ENCODE peak calls at places on chromosomes 6 and 20, in five cellular contexts. Q is RWPE1, N is natural killer cell, J is adrenal gland, G is tibial artery. R is an unnamed sample.
A peak's percentile ranks its signal among the peaks of the same experiment; 100 is the strongest.

GRCh38 chr6:116101298-116101718 is 655 bp downstream of the NT5DC1 start:
- DNase-seq in Q (no peak), N (no peak), J (peak; percentile 95), G (peak; percentile 93), R (no peak)

GRCh38 chr20:17866234-17867001 is 102.2 kb downstream of the SNX5 start:
- DNase-seq in Q (no peak), N (no peak), J (no peak), G (no peak), R (no peak)

GRCh38 chr6:158803733-158804143 is 15.4 kb downstream of the EZR start:
- DNase-seq in Q (no peak), N (peak; percentile 44), J (no peak), G (no peak), R (no peak)

GRCh38 chr6:144377586-144377985 is 92.5 kb downstream of the UTRN start:
- DNase-seq in Q (no peak), N (no peak), J (peak; percentile 39), G (no peak), R (no peak)

GRCh38 chr20:19932170-19932667 is 84.9 kb upstream of the NAA20 start:
- DNase-seq in Q (no peak), N (no peak), J (peak; percentile 29), G (no peak), R (no peak)

GRCh38 chr6:81362246-81362645 is 390.2 kb downstream of the TENT5A start:
- DNase-seq in Q (no peak), N (no peak), J (no peak), G (no peak), R (no peak)

GRCh38 chr6:75863001-75863400 is 114.0 kb downstream of the MYO6 start:
- DNase-seq in Q (no peak), N (no peak), J (no peak), G (no peak), R (no peak)

GRCh38 chr6:1322725-1323219 is 10.9 kb downstream of the FOXQ1 start:
- DNase-seq in Q (no peak), N (no peak), J (no peak), G (no peak), R (no peak)

GRCh38 chr20:51703446-51704287 is 64.5 kb downstream of the ATP9A start:
- DNase-seq in Q (no peak), N (no peak), J (no peak), G (no peak), R (peak; percentile 35)

GRCh38 chr6:138250513-138251247 is 32.4 kb upstream of the PBOV1 start:
- DNase-seq in Q (peak; percentile 77), N (no peak), J (peak; percentile 90), G (peak; percentile 73), R (peak; percentile 26)

GRCh38 chr20:50193851-50194830 is 3.5 kb downstream of the CEBPB start:
- DNase-seq in Q (no peak), N (no peak), J (peak; percentile 78), G (peak; percentile 73), R (no peak)

GRCh38 chr6:43702522-43703440 is 15.2 kb upstream of the MRPS18A start:
- DNase-seq in Q (peak; percentile 97), N (no peak), J (peak; percentile 95), G (peak; percentile 98), R (peak; percentile 53)

GRCh38 chr6:124487778-124488431 is 474.3 kb upstream of the RNF217 start:
- DNase-seq in Q (peak; percentile 56), N (no peak), J (no peak), G (no peak), R (peak; percentile 46)

GRCh38 chr20:62219992-62220665 is at the start of gene HRH3:
- DNase-seq in Q (peak; percentile 84), N (peak; percentile 49), J (peak; percentile 29), G (no peak), R (no peak)

GRCh38 chr6:37691904-37692806 is 5.5 kb downstream of the MDGA1 start:
- DNase-seq in Q (peak; percentile 74), N (peak; percentile 72), J (peak; percentile 65), G (peak; percentile 77), R (no peak)

GRCh38 chr6:84635081-84635745 is 129.2 kb downstream of the TBX18 start:
- DNase-seq in Q (no peak), N (no peak), J (no peak), G (no peak), R (no peak)

GRCh38 chr20:48686238-48687096 is 141.3 kb downstream of the PREX1 start:
- DNase-seq in Q (no peak), N (no peak), J (peak; percentile 48), G (peak; percentile 90), R (no peak)

GRCh38 chr6:4864534-4864933 is 88.3 kb downstream of the CDYL start:
- DNase-seq in Q (no peak), N (no peak), J (no peak), G (no peak), R (no peak)

GRCh38 chr6:113847435-113847834 is 9.7 kb upstream of the MARCKS start:
- DNase-seq in Q (no peak), N (no peak), J (no peak), G (no peak), R (no peak)

GRCh38 chr6:136323431-136324112 is 33.9 kb upstream of the BCLAF1 start:
- DNase-seq in Q (no peak), N (no peak), J (no peak), G (no peak), R (no peak)

GRCh38 chr20:46699651-46700359 is 9.6 kb upstream of the SLC2A10 start:
- DNase-seq in Q (peak; percentile 68), N (no peak), J (no peak), G (no peak), R (no peak)

GRCh38 chr20:62704341-62704948 is 4.2 kb upstream of the NTSR1 start:
- DNase-seq in Q (peak; percentile 99), N (no peak), J (peak; percentile 93), G (peak; percentile 78), R (peak; percentile 22)

GRCh38 chr6:29008089-29008488 is 3.0 kb upstream of the ZNF311 start:
- DNase-seq in Q (no peak), N (no peak), J (no peak), G (no peak), R (no peak)

GRCh38 chr20:53866787-53867740 is 203.3 kb downstream of the BCAS1 start:
- DNase-seq in Q (no peak), N (no peak), J (no peak), G (no peak), R (no peak)

GRCh38 chr6:87586371-87587077 is 3.3 kb downstream of the RARS2 start:
- DNase-seq in Q (no peak), N (no peak), J (peak; percentile 34), G (no peak), R (no peak)

GRCh38 chr6:87588756-87589407 is 905 bp downstream of the RARS2 start:
- DNase-seq in Q (no peak), N (no peak), J (no peak), G (no peak), R (no peak)

GRCh38 chr6:87590989-87591388 is 1.1 kb downstream of the ORC3 start:
- DNase-seq in Q (no peak), N (no peak), J (no peak), G (no peak), R (no peak)

GRCh38 chr6:87590417-87590880 is 514 bp downstream of the ORC3 start:
- DNase-seq in Q (no peak), N (no peak), J (no peak), G (no peak), R (no peak)

GRCh38 chr6:87589693-87590416 is at the start of the genes ORC3 and RARS2:
- DNase-seq in Q (peak; percentile 98), N (peak; percentile 93), J (peak; percentile 98), G (peak; percentile 98), R (peak; percentile 45)
- TF ChIP-seq CTCF in Q (no peak), N (no peak), J (no peak), G (no peak), R (no peak)

DNA sequence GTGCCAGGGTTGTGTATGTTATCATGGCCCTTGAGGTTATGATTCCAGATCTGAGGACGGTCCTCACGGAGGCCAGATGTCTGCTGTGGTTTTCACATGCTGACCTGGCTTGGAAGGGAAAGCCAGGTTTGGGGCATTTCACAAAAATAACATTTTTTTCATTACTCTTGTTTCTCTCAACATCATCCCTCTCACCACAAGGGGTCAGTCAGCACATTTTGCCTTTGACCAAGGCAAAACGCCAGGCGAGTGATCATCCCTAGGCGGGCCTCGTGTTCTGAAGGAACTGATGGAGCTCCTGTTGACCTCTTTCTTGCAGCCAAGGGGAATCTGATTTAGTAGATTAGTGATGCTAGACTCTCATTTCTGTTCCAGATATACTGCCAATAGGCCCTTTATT is 133.5 kb downstream of the TBC1D7 start:
- DNase-seq in Q (peak; percentile 65), N (no peak), J (peak; percentile 29), G (no peak), R (peak; percentile 10)
- TF ChIP-seq CTCF in Q (peak; percentile 47), N (no peak), J (peak; percentile 46), G (peak; percentile 16), R (peak; percentile 81)

DNA sequence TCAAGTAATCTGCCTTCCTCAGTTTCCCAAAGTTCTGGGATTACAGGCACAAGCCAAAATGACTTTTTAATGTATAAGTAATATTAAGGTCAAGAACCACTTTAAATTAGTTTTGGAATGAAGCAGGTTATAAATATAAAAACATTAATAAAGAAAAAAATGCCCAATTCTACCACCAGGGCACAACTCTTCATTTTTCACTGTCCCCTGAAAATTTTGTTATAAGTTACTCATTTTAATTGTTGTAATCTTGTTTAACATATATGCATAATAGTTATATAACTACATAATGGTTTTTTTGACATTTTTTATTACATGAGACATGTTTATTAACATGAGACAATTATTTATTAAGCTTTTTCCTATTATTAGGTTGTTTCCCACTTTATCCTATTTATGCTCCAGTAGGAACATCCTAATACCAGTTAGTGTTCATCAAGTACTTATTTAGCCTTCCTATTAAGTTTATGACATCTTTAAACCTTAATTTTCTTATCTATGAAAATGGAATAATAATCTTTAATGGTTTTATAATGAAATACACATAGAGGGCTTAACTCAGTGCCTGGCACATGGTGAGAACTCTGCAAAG is 182.1 kb upstream of the SCGN start:
- DNase-seq in Q (no peak), N (no peak), J (no peak), G (no peak), R (no peak)
- TF ChIP-seq CTCF in Q (no peak), N (no peak), J (no peak), G (no peak), R (peak; percentile 16)

GRCh38 chr20:63808964-63809674 is 21.9 kb downstream of the ZBTB46 start:
- DNase-seq in Q (no peak), N (no peak), J (no peak), G (no peak), R (no peak)
- TF ChIP-seq CTCF in Q (no peak), N (no peak), J (no peak), G (no peak), R (no peak)

GRCh38 chr20:32858873-32859372 is at the start of gene EFCAB8:
- DNase-seq in Q (no peak), N (no peak), J (no peak), G (no peak), R (no peak)
- TF ChIP-seq CTCF in Q (no peak), N (no peak), J (no peak), G (no peak), R (no peak)

DNA sequence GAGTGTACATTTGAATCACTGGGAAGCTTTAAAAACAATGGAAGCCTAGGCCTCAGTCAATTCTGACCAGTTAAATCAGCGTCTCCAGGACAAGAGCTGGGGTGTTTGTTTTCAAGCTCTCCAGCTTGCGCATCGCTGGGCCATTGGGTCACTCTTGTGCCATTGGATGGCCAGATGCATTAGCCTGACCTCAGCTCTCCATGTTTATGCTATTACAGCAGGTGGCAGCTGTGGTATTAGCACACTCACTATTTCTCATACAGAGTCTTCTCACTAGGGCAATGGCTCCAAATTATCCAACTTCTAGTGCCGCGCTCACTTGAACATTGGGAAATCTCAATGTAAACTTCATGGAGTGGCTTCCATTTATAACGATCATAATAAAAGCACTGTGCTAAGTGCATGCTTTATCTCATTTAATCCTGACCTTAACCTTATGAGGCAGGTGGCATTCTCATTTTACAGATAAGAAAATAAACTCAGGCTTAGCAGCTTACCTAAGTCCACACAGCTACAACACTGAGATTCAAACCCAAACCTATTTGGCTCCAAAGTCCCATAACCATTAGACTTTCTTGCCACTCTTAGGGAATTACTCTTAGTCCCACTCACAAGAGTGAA is 108.8 kb downstream of the PPP1R14C start:
- DNase-seq in Q (no peak), N (no peak), J (no peak), G (no peak), R (no peak)
- TF ChIP-seq CTCF in Q (no peak), N (no peak), J (no peak), G (no peak), R (no peak)